ENCODE peak calls at places on chromosome 12, in eight cellular contexts. Z is CD4-positive, alpha-beta memory T cell; O is SJCRH30; A is AG20443; J is activated T-helper 1 cell treated with Interleukin-2 at 50 U/mL for 16 hours; N is NCI-H1105 treated with DMSO at 0.1 percent for 48 hours; V is dermis blood vessel endothelial cell; G is SW480. D is an unnamed sample.

GRCh38 chr12:3129301-3130052 is 52.3 kb downstream of the TSPAN9 start:
- DNase-seq in Z (no peak), N (no peak), O (peak; percentile 56), V (peak; percentile 55), J (no peak), G (peak; percentile 39), A (no peak), D (no peak)

GRCh38 chr12:11743333-11743732 is 93.9 kb downstream of the ETV6 start:
- DNase-seq in N (no peak), A (no peak), Z (no peak), V (no peak), J (no peak), G (no peak), O (no peak), D (no peak)

GRCh38 chr12:53065470-53065869 is 13.7 kb downstream of the SPRYD3 start:
- DNase-seq in Z (peak; percentile 36), G (no peak), N (no peak), O (no peak), J (no peak), A (no peak), V (no peak), D (no peak)

GRCh38 chr12:64666054-64666914 is 56.0 kb downstream of the RASSF3 start:
- DNase-seq in Z (peak; percentile 4), G (no peak), A (no peak), N (no peak), V (no peak), O (no peak), J (no peak), D (no peak)

GRCh38 chr12:132837693-132838463 is 9.2 kb upstream of the GOLGA3 start:
- DNase-seq in Z (no peak), A (peak; percentile 55), O (peak; percentile 26), V (no peak), J (no peak), N (no peak), G (no peak), D (no peak)

GRCh38 chr12:57476993-57477709 is 2.5 kb downstream of the ARHGAP9 start:
- DNase-seq in O (no peak), N (no peak), Z (peak; percentile 40), V (no peak), G (no peak), A (no peak), J (no peak), D (no peak)

GRCh38 chr12:25960176-25960575 is 1.7 kb downstream of the RASSF8 start:
- DNase-seq in N (peak; percentile 21), G (peak; percentile 71), Z (no peak), A (peak; percentile 27), J (no peak), V (peak; percentile 55), O (peak; percentile 32), D (peak; percentile 28)

GRCh38 chr12:59149995-59150642 is 229.8 kb upstream of the LRIG3 start:
- DNase-seq in O (peak; percentile 93), Z (no peak), V (peak; percentile 88), J (no peak), G (peak; percentile 82), N (peak; percentile 73), A (peak; percentile 60), D (peak; percentile 93)

GRCh38 chr12:118020036-118020435 is 3.5 kb downstream of the RFC5 start:
- DNase-seq in G (no peak), A (no peak), N (no peak), V (no peak), O (no peak), Z (no peak), J (no peak), D (no peak)

GRCh38 chr12:15726029-15726756 is 63.0 kb downstream of the EPS8 start:
- DNase-seq in J (no peak), G (no peak), V (no peak), Z (no peak), A (no peak), N (peak; percentile 8), O (no peak), D (peak; percentile 48)

GRCh38 chr12:16586350-16587109 is 19.4 kb downstream of the LMO3 start:
- DNase-seq in V (no peak), A (peak; percentile 67), N (no peak), J (no peak), G (no peak), Z (no peak), O (no peak), D (no peak)

GRCh38 chr12:64010069-64010686 is 165.7 kb downstream of the SRGAP1 start:
- DNase-seq in N (no peak), J (no peak), A (peak; percentile 47), O (no peak), V (no peak), G (no peak), Z (no peak), D (no peak)

GRCh38 chr12:89507015-89507824 is 17.4 kb downstream of the GALNT4 start:
- DNase-seq in N (no peak), J (no peak), Z (no peak), G (no peak), V (peak; percentile 29), A (no peak), O (no peak), D (no peak)

GRCh38 chr12:83796527-83796926 is 1109.8 kb downstream of the TMTC2 start:
- DNase-seq in N (no peak), O (no peak), V (no peak), J (no peak), G (peak; percentile 70), Z (no peak), A (no peak), D (no peak)

GRCh38 chr12:116138380-116138779 is 139.1 kb downstream of the MED13L start:
- DNase-seq in Z (no peak), N (no peak), V (no peak), A (no peak), O (peak; percentile 91), J (no peak), G (no peak), D (peak; percentile 49)

GRCh38 chr12:92570056-92570753 is 132.6 kb upstream of the PLEKHG7 start:
- DNase-seq in N (peak; percentile 92), Z (peak; percentile 54), G (peak; percentile 80), O (peak; percentile 91), A (peak; percentile 65), J (no peak), V (peak; percentile 92), D (peak; percentile 87)

GRCh38 chr12:120960657-120961056 is 17.7 kb upstream of the HNF1A start:
- DNase-seq in J (no peak), A (no peak), G (no peak), O (no peak), N (no peak), Z (no peak), V (no peak), D (no peak)

GRCh38 chr12:40236357-40236850 is 11.6 kb downstream of the LRRK2 start:
- DNase-seq in N (no peak), O (no peak), Z (no peak), J (no peak), V (no peak), A (no peak), G (no peak), D (no peak)

GRCh38 chr12:103268831-103269514 is 226.8 kb downstream of the C12orf42 start:
- DNase-seq in N (peak; percentile 100), Z (no peak), O (no peak), V (no peak), J (no peak), A (no peak), G (no peak), D (no peak)

GRCh38 chr12:121513464-121514183 is 67.2 kb downstream of the KDM2B start:
- DNase-seq in V (peak; percentile 13), J (no peak), G (peak; percentile 71), O (peak; percentile 37), N (no peak), A (peak; percentile 34), Z (no peak), D (peak; percentile 44)

GRCh38 chr12:127570793-127571360 is 696.1 kb upstream of the TMEM132C start:
- DNase-seq in J (no peak), V (no peak), A (no peak), O (peak; percentile 78), N (no peak), Z (no peak), G (peak; percentile 11), D (no peak)

D was measured in A673.